ENCODE peak calls at places on chromosomes 2 and 18, in five cellular contexts. R is GM23338, V is K562, T is HCT116, H is Panc1. S is an unnamed sample. For H3K27me3, the result is how much of the 10 kb centered on the place peaks cover.

GRCh38 chr2:46749042-46749461 is 166.6 kb downstream of the MCFD2 start:
- DNase-seq in R (no peak), V (peak), T (no peak), H (peak), S (no peak)

GRCh38 chr2:219104107-219105050 is 43.7 kb upstream of the IHH start:
- DNase-seq in R (peak), V (peak), T (peak), H (no peak), S (peak)

GRCh38 chr2:166057363-166058169 is 70.3 kb downstream of the SCN1A start:
- DNase-seq in R (peak), V (peak), T (no peak), H (no peak), S (no peak)

GRCh38 chr2:67650292-67651133 is 253.4 kb downstream of the ETAA1 start:
- DNase-seq in R (peak), V (peak), T (peak), H (no peak), S (peak)

GRCh38 chr2:165621086-165621560 is 151.6 kb downstream of the CSRNP3 start:
- DNase-seq in R (no peak), V (no peak), T (no peak), H (no peak), S (no peak)

GRCh38 chr2:18153741-18154140 is 275.3 kb downstream of the KCNS3 start:
- DNase-seq in R (no peak), V (no peak), T (no peak), H (no peak), S (no peak)

GRCh38 chr2:28439127-28439526 is 46.5 kb downstream of the FOSL2 start:
- DNase-seq in R (no peak), V (no peak), T (no peak), H (no peak), S (no peak)

GRCh38 chr2:43623052-43623451 is 14.0 kb upstream of the PLEKHH2 start:
- DNase-seq in R (no peak), V (peak), T (no peak), H (no peak), S (no peak)

GRCh38 chr2:236177967-236178909 is 10.1 kb upstream of the GBX2 start:
- DNase-seq in R (peak), V (peak), T (peak), H (peak), S (no peak)

GRCh38 chr2:5981241-5982055 is 289.3 kb downstream of the SOX11 start:
- DNase-seq in R (peak), V (no peak), T (no peak), H (no peak), S (no peak)

GRCh38 chr2:162317910-162318279 is 589 bp downstream of the IFIH1 start:
- DNase-seq in R (peak), V (peak), T (no peak), H (no peak), S (no peak)

GRCh38 chr18:67651438-67651837 is 134.9 kb upstream of the DSEL start:
- DNase-seq in R (no peak), V (no peak), T (no peak), H (no peak), S (no peak)

GRCh38 chr2:179536185-179536584 is 271.6 kb upstream of the SESTD1 start:
- DNase-seq in R (no peak), V (no peak), T (no peak), H (no peak), S (no peak)

GRCh38 chr2:188314314-188315054 is 22.8 kb downstream of the GULP1 start:
- DNase-seq in R (no peak), V (no peak), T (no peak), H (no peak), S (no peak)

GRCh38 chr2:230940476-230940815 is 15.4 kb upstream of the GPR55 start:
- DNase-seq in R (no peak), V (no peak), T (no peak), H (no peak), S (no peak)

GRCh38 chr2:200092235-200092634 is 136.9 kb downstream of the MAIP1 start:
- DNase-seq in R (no peak), V (no peak), T (no peak), H (no peak), S (no peak)

DNA sequence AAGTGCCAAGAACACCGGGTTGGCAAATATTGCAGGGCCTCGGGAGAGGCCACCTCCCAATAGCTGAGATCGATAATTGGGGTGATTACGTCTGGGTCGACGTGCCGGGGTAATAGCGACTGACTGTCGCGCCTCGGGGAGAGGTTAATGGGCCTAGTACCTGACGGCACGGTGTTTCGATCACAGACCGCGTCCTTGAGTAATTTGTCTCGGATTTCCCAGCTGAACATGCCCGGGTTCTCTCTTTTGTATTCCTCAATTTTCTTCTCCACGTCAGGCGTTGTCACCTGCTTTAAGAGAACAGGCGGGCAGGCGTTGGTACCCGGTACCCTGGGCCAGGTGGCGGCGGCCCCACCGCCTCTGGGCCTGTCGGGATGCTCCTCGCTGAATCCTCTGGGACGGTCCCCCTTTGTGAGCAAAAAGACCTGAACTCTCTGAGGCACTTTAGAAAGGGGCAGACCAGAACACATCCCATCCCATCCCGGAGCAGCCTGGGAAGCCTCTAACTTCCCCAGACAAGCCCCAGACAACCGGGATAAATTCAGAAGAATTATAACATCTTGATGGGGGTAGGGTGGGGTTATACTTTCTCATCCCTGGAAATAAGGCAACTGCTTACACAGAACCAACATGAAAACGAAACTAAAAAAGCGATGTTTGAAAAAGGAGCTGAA is 3.3 kb downstream of the PAX3 start:
- DNase-seq in R (peak), V (no peak), T (no peak), H (no peak), S (no peak)
- H3K27me3 ChIP-seq in R (half or more), V (half or more), T (under half), H (under half), S (half or more)

GRCh38 chr18:25248755-25249154 is 103.2 kb downstream of the ZNF521 start:
- DNase-seq in R (no peak), V (no peak), T (no peak), H (no peak), S (no peak)

GRCh38 chr18:25250610-25250859 is 101.4 kb downstream of the ZNF521 start:
- DNase-seq in R (no peak), V (no peak), T (no peak), H (no peak), S (no peak)

GRCh38 chr18:25251127-25251526 is 100.8 kb downstream of the ZNF521 start:
- DNase-seq in R (no peak), V (no peak), T (no peak), H (no peak), S (no peak)

GRCh38 chr18:25245299-25245698 is 106.7 kb downstream of the ZNF521 start:
- DNase-seq in R (no peak), V (no peak), T (no peak), H (no peak), S (no peak)

DNA sequence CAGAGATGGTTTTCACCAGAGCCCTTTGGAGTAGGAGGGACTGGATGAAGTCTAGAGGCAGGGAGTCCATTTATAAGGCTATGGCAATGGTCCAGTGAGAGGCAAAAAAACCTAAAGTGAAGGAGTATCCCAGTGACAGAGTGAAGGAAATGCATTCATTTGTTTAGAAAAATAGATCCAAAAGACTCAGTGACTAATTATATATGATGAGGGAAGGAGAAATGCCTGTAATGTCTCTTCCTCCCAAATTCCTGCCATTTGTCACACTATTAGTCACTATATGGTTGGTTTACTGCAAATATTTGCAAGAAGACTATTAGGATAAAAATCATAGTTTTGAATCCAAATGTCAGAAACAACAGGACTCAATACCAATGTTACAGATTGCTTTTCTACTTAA is 104.2 kb downstream of the ZNF521 start:
- DNase-seq in R (no peak), V (no peak), T (no peak), H (no peak), S (no peak)
- TF ChIP-seq REST in R (no peak), V (no peak), T (no peak), H (no peak), S (no peak)

DNA sequence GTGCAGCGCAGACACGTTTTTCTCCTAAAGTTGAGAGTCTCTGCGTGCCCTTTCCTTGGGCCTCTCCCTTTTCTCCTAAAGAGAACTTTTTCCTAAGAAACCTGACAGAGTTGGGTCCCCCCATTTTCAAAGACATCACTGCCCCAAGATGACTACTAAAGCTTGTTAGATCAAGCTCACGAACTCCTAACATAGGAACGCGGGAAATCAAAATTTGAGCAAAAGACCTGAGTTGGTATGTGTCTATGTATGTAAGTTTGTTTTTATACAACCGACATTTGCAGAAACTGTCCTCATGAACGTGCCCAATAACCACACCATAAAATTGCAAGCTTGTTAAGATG is 1.3 kb downstream of the HOXD13 start:
- DNase-seq in R (no peak), V (no peak), T (no peak), H (no peak), S (no peak)
- H3K27me3 ChIP-seq in R (half or more), V (half or more), T (under half), H (under half), S (half or more)

GRCh38 chr2:128449226-128450061 is 130.8 kb upstream of the HS6ST1 start:
- DNase-seq in R (no peak), V (no peak), T (no peak), H (no peak), S (no peak)
- TF ChIP-seq REST in R (no peak), V (no peak), T (no peak), H (no peak), S (no peak)

GRCh38 chr2:181674466-181674865 is 5.9 kb downstream of the NEUROD1 start:
- DNase-seq in R (no peak), V (no peak), T (no peak), H (no peak), S (no peak)

GRCh38 chr2:181670632-181671031 is 9.7 kb downstream of the NEUROD1 start:
- DNase-seq in R (no peak), V (no peak), T (no peak), H (no peak), S (no peak)

GRCh38 chr2:181673178-181673577 is 7.1 kb downstream of the NEUROD1 start:
- DNase-seq in R (no peak), V (no peak), T (no peak), H (no peak), S (no peak)

GRCh38 chr2:181675241-181675640 is 5.1 kb downstream of the NEUROD1 start:
- DNase-seq in R (no peak), V (no peak), T (no peak), H (no peak), S (no peak)

GRCh38 chr2:181672255-181673008 is 7.9 kb downstream of the NEUROD1 start:
- DNase-seq in R (no peak), V (no peak), T (no peak), H (no peak), S (no peak)
- H3K27me3 ChIP-seq in R (half or more), V (under half), T (under half), H (under half), S (under half)

GRCh38 chr2:42243297-42243696 is 74.1 kb downstream of the EML4 start:
- DNase-seq in R (no peak), V (no peak), T (no peak), H (no peak), S (no peak)

GRCh38 chr2:42248846-42249245 is 79.7 kb downstream of the EML4 start:
- DNase-seq in R (no peak), V (no peak), T (no peak), H (no peak), S (no peak)

GRCh38 chr2:42245392-42245791 is 76.2 kb downstream of the EML4 start:
- DNase-seq in R (no peak), V (no peak), T (no peak), H (no peak), S (no peak)

GRCh38 chr2:42241517-42241916 is 72.4 kb downstream of the EML4 start:
- DNase-seq in R (no peak), V (no peak), T (no peak), H (no peak), S (no peak)

DNA sequence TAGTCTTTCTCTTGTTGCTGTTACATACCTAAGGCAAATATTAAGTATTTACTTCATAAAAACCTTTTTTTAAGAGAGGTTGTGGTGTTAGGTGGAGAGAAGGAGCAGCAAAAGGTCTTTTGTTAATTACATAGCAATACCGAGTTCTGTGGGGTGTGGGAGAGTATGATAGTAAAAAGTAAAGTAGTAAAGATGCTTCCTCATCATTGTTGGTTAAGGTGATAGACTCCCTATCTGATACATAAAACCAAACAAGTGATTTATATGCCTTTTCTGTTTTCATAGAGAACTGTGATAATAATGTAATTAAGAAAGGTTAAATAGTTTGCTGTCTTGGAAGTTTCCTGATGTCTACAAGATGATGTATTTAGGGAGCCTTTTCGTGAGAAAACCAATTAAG is 75.4 kb downstream of the EML4 start:
- DNase-seq in R (no peak), V (no peak), T (no peak), H (no peak), S (no peak)
- TF ChIP-seq REST in R (no peak), V (no peak), T (no peak), H (no peak), S (no peak)

GRCh38 chr2:26843041-26843440 is 4.9 kb upstream of the DPYSL5 start:
- DNase-seq in R (no peak), V (no peak), T (no peak), H (no peak), S (no peak)
- H3K27me3 ChIP-seq in R (under half), V (half or more), T (under half), H (under half), S (under half)

GRCh38 chr2:182229288-182229687 is 197.5 kb downstream of the PDE1A start:
- DNase-seq in R (no peak), V (no peak), T (no peak), H (no peak), S (no peak)
- TF ChIP-seq REST in R (no peak), V (no peak), T (no peak), H (no peak), S (no peak)

DNA sequence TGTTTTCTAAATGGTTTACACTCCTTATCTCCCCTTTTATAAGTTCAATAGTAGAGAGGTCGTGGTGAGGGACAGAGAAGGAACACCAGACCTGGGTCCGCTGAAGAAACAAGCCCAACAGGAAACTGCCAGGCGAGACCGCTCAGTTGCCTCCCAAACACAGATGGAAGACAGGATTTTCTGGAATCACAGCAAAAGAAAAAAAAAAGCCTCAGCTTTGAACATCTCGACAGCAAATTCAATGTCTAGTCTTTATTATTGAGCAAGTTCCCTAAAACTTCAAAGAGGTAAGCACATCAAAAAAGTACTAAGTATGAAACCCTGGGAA is 33.5 kb upstream of the GNAL start:
- DNase-seq in R (no peak), V (no peak), T (no peak), H (no peak), S (no peak)
- H3K27me3 ChIP-seq in R (under half), V (under half), T (under half), H (under half), S (under half)

GRCh38 chr2:139684286-139684860 is 904.2 kb upstream of the NXPH2 start:
- DNase-seq in R (no peak), V (no peak), T (no peak), H (no peak), S (no peak)

GRCh38 chr2:139686205-139686604 is 906.0 kb upstream of the NXPH2 start:
- DNase-seq in R (no peak), V (no peak), T (no peak), H (no peak), S (no peak)

DNA sequence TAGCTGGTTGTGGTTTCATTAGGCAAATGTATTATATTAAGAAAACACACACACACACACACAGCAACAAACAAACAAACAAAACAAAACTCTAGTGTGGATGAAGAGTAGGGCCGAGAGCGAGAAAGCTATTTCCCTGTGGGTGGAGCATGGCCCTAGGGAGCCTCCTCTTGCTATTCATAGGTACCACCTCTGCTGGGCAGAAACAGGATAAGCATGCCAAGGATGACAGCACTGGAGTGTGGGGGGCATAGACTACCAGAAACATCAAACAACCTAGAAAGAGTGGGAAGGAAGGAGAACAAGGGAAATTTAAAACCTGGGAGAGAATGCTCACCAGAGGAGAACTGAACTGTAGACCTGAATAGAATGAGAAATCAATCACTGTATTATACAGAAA is 905.4 kb upstream of the NXPH2 start:
- DNase-seq in R (peak), V (no peak), T (no peak), H (no peak), S (no peak)
- TF ChIP-seq REST in R (no peak), V (no peak), T (no peak), H (no peak), S (no peak)

S was measured in HL-60.